ENCODE peak calls at places on chromosome 6, in ten cellular contexts. One of them, this sample, is unnamed.

GRCh38 chr6:55578537-55579363 is at the start of gene HMGCLL1:
- DNase-seq in right atrium auricular region: no peak
- DNase-seq in CD4-positive, alpha-beta T cell: no peak
- DNase-seq in MCF 10A: peak
- DNase-seq in fibroblast of the aortic adventitia: no peak
- DNase-seq in GM13976: peak
- DNase-seq in left ventricle myocardium inferior: peak
- DNase-seq in cardiac fibroblast: no peak
- DNase-seq in A549: peak
- DNase-seq in psoas muscle: peak
- DNase-seq in this sample: no peak

GRCh38 chr6:84086545-84087429 is 53.2 kb downstream of the MRAP2 start:
- DNase-seq in fibroblast of the aortic adventitia: no peak
- DNase-seq in A549: no peak
- DNase-seq in cardiac fibroblast: no peak
- DNase-seq in GM13976: no peak
- DNase-seq in CD4-positive, alpha-beta T cell: no peak
- DNase-seq in right atrium auricular region: no peak
- DNase-seq in left ventricle myocardium inferior: no peak
- DNase-seq in psoas muscle: no peak
- DNase-seq in MCF 10A: no peak
- DNase-seq in this sample: no peak

GRCh38 chr6:37691904-37692806 is 5.5 kb downstream of the MDGA1 start:
- DNase-seq in cardiac fibroblast: peak
- DNase-seq in CD4-positive, alpha-beta T cell: peak
- DNase-seq in MCF 10A: peak
- DNase-seq in A549: peak
- DNase-seq in fibroblast of the aortic adventitia: peak
- DNase-seq in right atrium auricular region: peak
- DNase-seq in left ventricle myocardium inferior: peak
- DNase-seq in GM13976: peak
- DNase-seq in psoas muscle: peak
- DNase-seq in this sample: peak

GRCh38 chr6:107118976-107119375 is 3.7 kb upstream of the BEND3 start:
- DNase-seq in right atrium auricular region: no peak
- DNase-seq in CD4-positive, alpha-beta T cell: no peak
- DNase-seq in GM13976: no peak
- DNase-seq in A549: no peak
- DNase-seq in cardiac fibroblast: no peak
- DNase-seq in fibroblast of the aortic adventitia: no peak
- DNase-seq in left ventricle myocardium inferior: no peak
- DNase-seq in psoas muscle: no peak
- DNase-seq in MCF 10A: peak
- DNase-seq in this sample: no peak

GRCh38 chr6:25449774-25450173 is 170.6 kb downstream of the CARMIL1 start:
- DNase-seq in A549: no peak
- DNase-seq in cardiac fibroblast: no peak
- DNase-seq in fibroblast of the aortic adventitia: no peak
- DNase-seq in CD4-positive, alpha-beta T cell: no peak
- DNase-seq in left ventricle myocardium inferior: no peak
- DNase-seq in right atrium auricular region: no peak
- DNase-seq in GM13976: no peak
- DNase-seq in MCF 10A: no peak
- DNase-seq in psoas muscle: no peak
- DNase-seq in this sample: no peak

GRCh38 chr6:170085475-170086401 is 205.1 kb downstream of the DLL1 start:
- DNase-seq in CD4-positive, alpha-beta T cell: no peak
- DNase-seq in cardiac fibroblast: no peak
- DNase-seq in MCF 10A: no peak
- DNase-seq in A549: no peak
- DNase-seq in fibroblast of the aortic adventitia: no peak
- DNase-seq in left ventricle myocardium inferior: peak
- DNase-seq in psoas muscle: no peak
- DNase-seq in right atrium auricular region: peak
- DNase-seq in GM13976: no peak
- DNase-seq in this sample: no peak

GRCh38 chr6:332671-333070 is 40.4 kb downstream of the DUSP22 start:
- DNase-seq in right atrium auricular region: no peak
- DNase-seq in A549: no peak
- DNase-seq in CD4-positive, alpha-beta T cell: no peak
- DNase-seq in GM13976: no peak
- DNase-seq in cardiac fibroblast: peak
- DNase-seq in fibroblast of the aortic adventitia: peak
- DNase-seq in left ventricle myocardium inferior: no peak
- DNase-seq in psoas muscle: peak
- DNase-seq in MCF 10A: peak
- DNase-seq in this sample: no peak

GRCh38 chr6:159934181-159934580 is 34.7 kb upstream of the IGF2R start:
- DNase-seq in MCF 10A: no peak
- DNase-seq in left ventricle myocardium inferior: no peak
- DNase-seq in CD4-positive, alpha-beta T cell: no peak
- DNase-seq in right atrium auricular region: no peak
- DNase-seq in A549: no peak
- DNase-seq in GM13976: no peak
- DNase-seq in fibroblast of the aortic adventitia: no peak
- DNase-seq in psoas muscle: no peak
- DNase-seq in cardiac fibroblast: peak
- DNase-seq in this sample: no peak

GRCh38 chr6:100344761-100345160 is 120.0 kb downstream of the SIM1 start:
- DNase-seq in MCF 10A: no peak
- DNase-seq in right atrium auricular region: no peak
- DNase-seq in CD4-positive, alpha-beta T cell: no peak
- DNase-seq in A549: no peak
- DNase-seq in psoas muscle: no peak
- DNase-seq in left ventricle myocardium inferior: no peak
- DNase-seq in cardiac fibroblast: peak
- DNase-seq in fibroblast of the aortic adventitia: peak
- DNase-seq in GM13976: no peak
- DNase-seq in this sample: no peak

DNA sequence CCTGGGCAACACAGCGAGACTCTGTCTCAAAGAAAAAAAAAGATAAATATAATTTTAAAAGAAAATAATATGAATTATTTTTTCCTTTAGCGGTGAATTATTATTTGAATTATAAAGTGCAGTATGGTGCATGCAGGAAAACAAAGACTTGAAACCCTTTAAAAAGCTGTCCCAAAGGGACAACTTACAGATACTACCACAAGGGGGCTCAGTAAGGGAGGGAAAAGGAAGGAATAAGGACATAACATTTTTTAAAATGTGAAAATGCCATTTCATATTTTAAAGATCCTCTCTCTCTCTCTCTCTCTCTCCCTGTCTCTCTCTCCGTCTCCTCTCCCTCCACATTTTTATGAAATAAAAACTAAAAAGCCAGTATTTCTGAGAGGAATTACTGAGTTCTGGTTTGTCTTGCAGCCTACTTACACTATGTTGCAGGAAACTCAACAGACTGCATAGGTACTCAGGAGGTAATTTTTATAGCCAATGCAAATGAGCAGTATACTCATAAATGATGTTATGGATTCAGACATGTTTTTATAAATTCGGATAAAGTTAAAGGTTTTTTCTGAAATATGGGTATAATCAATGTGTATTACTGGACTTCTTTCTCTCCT is 455.0 kb upstream of the GJE1 start:
- DNase-seq in MCF 10A: peak
- DNase-seq in GM13976: no peak
- DNase-seq in cardiac fibroblast: peak
- DNase-seq in A549: peak
- DNase-seq in left ventricle myocardium inferior: no peak
- DNase-seq in CD4-positive, alpha-beta T cell: no peak
- DNase-seq in right atrium auricular region: no peak
- DNase-seq in fibroblast of the aortic adventitia: peak
- DNase-seq in psoas muscle: no peak
- DNase-seq in this sample: no peak
- TF ChIP-seq CTCF in MCF 10A: peak
- TF ChIP-seq CTCF in GM13976: peak
- TF ChIP-seq CTCF in cardiac fibroblast: peak
- TF ChIP-seq CTCF in A549: peak
- TF ChIP-seq CTCF in left ventricle myocardium inferior: peak
- TF ChIP-seq CTCF in CD4-positive, alpha-beta T cell: peak
- TF ChIP-seq CTCF in right atrium auricular region: peak
- TF ChIP-seq CTCF in fibroblast of the aortic adventitia: peak
- TF ChIP-seq CTCF in psoas muscle: peak
- TF ChIP-seq CTCF in this sample: peak

DNA sequence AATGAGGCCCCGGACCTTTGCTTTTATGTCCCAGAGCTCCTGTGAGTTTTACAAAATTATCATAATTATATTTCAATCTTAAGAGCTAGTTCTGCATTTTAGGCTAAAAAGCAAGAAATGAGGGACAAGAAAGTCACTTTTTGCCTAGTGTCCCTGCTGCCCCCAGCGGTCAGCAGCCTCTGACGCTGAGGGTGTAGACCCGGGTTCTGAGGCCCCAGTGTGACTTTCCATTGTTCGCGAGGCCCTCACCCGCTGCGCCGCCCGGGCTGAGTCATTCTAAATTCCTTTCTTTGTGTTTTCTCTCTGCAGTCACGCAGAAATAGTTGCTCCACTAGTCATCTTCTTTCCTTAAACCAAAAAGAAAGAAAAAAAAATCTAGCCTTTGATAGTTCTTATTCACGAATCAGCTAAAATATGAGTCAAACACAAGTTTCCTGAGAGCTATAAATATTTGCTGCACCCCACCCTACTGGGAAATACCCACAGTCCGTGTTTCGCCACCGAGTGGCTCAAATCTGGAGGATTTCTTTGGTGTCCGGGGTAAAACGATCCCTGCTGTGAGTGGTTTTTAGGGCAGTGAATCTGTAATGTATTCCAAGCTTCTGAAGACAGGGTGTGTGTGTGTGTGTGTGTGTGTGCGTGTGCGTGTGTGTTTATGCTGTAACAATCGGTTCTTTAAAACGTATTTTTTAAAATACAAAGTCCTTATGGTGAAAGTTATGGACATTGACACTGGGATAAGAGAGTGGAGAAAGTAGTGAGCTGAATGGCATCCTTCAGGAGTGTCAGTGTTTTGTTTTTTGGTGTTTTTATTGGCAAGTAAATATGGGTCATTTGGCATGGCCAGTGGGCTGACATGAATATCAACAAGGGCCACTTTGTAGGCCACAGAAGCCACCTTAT is 59.7 kb upstream of the EEF1A1 start:
- DNase-seq in CD4-positive, alpha-beta T cell: peak
- DNase-seq in MCF 10A: peak
- DNase-seq in cardiac fibroblast: peak
- DNase-seq in psoas muscle: peak
- DNase-seq in GM13976: peak
- DNase-seq in left ventricle myocardium inferior: peak
- DNase-seq in fibroblast of the aortic adventitia: peak
- DNase-seq in right atrium auricular region: peak
- DNase-seq in A549: peak
- DNase-seq in this sample: peak
- TF ChIP-seq CTCF in CD4-positive, alpha-beta T cell: no peak
- TF ChIP-seq CTCF in MCF 10A: peak
- TF ChIP-seq CTCF in cardiac fibroblast: peak
- TF ChIP-seq CTCF in psoas muscle: peak
- TF ChIP-seq CTCF in GM13976: peak
- TF ChIP-seq CTCF in left ventricle myocardium inferior: peak
- TF ChIP-seq CTCF in fibroblast of the aortic adventitia: peak
- TF ChIP-seq CTCF in right atrium auricular region: peak
- TF ChIP-seq CTCF in A549: peak
- TF ChIP-seq CTCF in this sample: peak

DNA sequence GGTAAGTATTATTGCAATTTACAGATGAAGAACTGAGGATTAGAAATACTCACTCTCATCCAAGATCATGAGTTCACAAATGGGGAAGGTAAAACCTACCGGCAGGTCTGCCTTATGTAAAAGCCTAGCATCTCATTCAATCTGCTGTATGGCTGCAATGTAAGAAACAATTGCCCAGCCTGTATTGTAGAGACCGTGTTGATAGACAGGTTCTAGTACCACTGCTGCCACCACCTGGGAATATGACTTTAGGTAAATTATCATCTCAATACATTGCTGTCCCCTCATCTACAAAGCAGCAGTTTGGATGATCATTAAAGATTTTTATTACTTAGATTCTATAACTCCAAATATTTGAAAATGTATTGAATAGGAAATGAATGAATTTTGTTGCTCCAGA is 23.3 kb upstream of the ARHGAP18 start:
- DNase-seq in A549: no peak
- DNase-seq in CD4-positive, alpha-beta T cell: no peak
- DNase-seq in GM13976: no peak
- DNase-seq in MCF 10A: no peak
- DNase-seq in left ventricle myocardium inferior: no peak
- DNase-seq in fibroblast of the aortic adventitia: no peak
- DNase-seq in right atrium auricular region: no peak
- DNase-seq in cardiac fibroblast: no peak
- DNase-seq in psoas muscle: no peak
- DNase-seq in this sample: no peak
- TF ChIP-seq CTCF in A549: peak
- TF ChIP-seq CTCF in CD4-positive, alpha-beta T cell: peak
- TF ChIP-seq CTCF in GM13976: no peak
- TF ChIP-seq CTCF in MCF 10A: no peak
- TF ChIP-seq CTCF in left ventricle myocardium inferior: no peak
- TF ChIP-seq CTCF in fibroblast of the aortic adventitia: no peak
- TF ChIP-seq CTCF in right atrium auricular region: no peak
- TF ChIP-seq CTCF in cardiac fibroblast: no peak
- TF ChIP-seq CTCF in psoas muscle: no peak
- TF ChIP-seq CTCF in this sample: peak

GRCh38 chr6:45608252-45608911 is 230.6 kb upstream of the SUPT3H start:
- DNase-seq in CD4-positive, alpha-beta T cell: no peak
- DNase-seq in left ventricle myocardium inferior: no peak
- DNase-seq in A549: no peak
- DNase-seq in fibroblast of the aortic adventitia: no peak
- DNase-seq in psoas muscle: no peak
- DNase-seq in right atrium auricular region: no peak
- DNase-seq in GM13976: no peak
- DNase-seq in MCF 10A: peak
- DNase-seq in cardiac fibroblast: peak
- DNase-seq in this sample: no peak
- TF ChIP-seq CTCF in CD4-positive, alpha-beta T cell: no peak
- TF ChIP-seq CTCF in left ventricle myocardium inferior: no peak
- TF ChIP-seq CTCF in A549: no peak
- TF ChIP-seq CTCF in fibroblast of the aortic adventitia: no peak
- TF ChIP-seq CTCF in psoas muscle: no peak
- TF ChIP-seq CTCF in right atrium auricular region: no peak
- TF ChIP-seq CTCF in GM13976: no peak
- TF ChIP-seq CTCF in MCF 10A: no peak
- TF ChIP-seq CTCF in cardiac fibroblast: no peak
- TF ChIP-seq CTCF in this sample: no peak

GRCh38 chr6:15274696-15275387 is 29.0 kb downstream of the JARID2 start:
- DNase-seq in right atrium auricular region: no peak
- DNase-seq in left ventricle myocardium inferior: no peak
- DNase-seq in A549: no peak
- DNase-seq in GM13976: no peak
- DNase-seq in MCF 10A: peak
- DNase-seq in cardiac fibroblast: peak
- DNase-seq in fibroblast of the aortic adventitia: peak
- DNase-seq in CD4-positive, alpha-beta T cell: no peak
- DNase-seq in psoas muscle: no peak
- DNase-seq in this sample: no peak
- TF ChIP-seq CTCF in right atrium auricular region: peak
- TF ChIP-seq CTCF in left ventricle myocardium inferior: peak
- TF ChIP-seq CTCF in A549: no peak
- TF ChIP-seq CTCF in GM13976: peak
- TF ChIP-seq CTCF in MCF 10A: no peak
- TF ChIP-seq CTCF in cardiac fibroblast: peak
- TF ChIP-seq CTCF in fibroblast of the aortic adventitia: peak
- TF ChIP-seq CTCF in CD4-positive, alpha-beta T cell: no peak
- TF ChIP-seq CTCF in psoas muscle: peak
- TF ChIP-seq CTCF in this sample: no peak

DNA sequence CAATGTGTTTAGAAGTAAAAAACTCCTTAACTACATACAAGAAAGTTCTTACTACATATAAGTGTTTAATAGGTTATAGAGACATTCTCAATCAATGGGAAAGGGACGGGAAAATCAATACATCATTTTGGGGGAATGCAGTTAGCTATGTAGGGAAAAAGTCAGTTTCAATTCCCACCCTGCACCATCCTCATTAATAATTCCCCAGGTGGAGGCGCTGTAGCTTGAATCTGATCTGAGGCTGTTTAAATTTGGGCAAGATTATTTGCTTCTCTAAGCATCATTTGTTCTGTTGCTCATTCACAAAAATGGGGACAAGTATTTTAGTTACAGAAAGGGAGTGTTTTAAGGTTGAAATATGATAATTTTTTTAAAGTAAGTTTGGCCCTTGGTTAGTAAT is 19.1 kb downstream of the OLIG3 start:
- DNase-seq in fibroblast of the aortic adventitia: no peak
- DNase-seq in psoas muscle: no peak
- DNase-seq in cardiac fibroblast: no peak
- DNase-seq in MCF 10A: no peak
- DNase-seq in right atrium auricular region: no peak
- DNase-seq in left ventricle myocardium inferior: no peak
- DNase-seq in GM13976: no peak
- DNase-seq in CD4-positive, alpha-beta T cell: no peak
- DNase-seq in A549: no peak
- DNase-seq in this sample: no peak
- TF ChIP-seq CTCF in fibroblast of the aortic adventitia: no peak
- TF ChIP-seq CTCF in psoas muscle: no peak
- TF ChIP-seq CTCF in cardiac fibroblast: no peak
- TF ChIP-seq CTCF in MCF 10A: no peak
- TF ChIP-seq CTCF in right atrium auricular region: no peak
- TF ChIP-seq CTCF in left ventricle myocardium inferior: no peak
- TF ChIP-seq CTCF in GM13976: no peak
- TF ChIP-seq CTCF in CD4-positive, alpha-beta T cell: peak
- TF ChIP-seq CTCF in A549: no peak
- TF ChIP-seq CTCF in this sample: no peak

This sample was measured in GM10248.